ENCODE peak calls at places on chromosome 5, in six cellular contexts. V is GM23248, A is MG63, Q is transverse colon, T is mucosa of descending colon, R is hepatocyte. K is an unnamed sample.

GRCh38 chr5:40410231-40410861 is 269.4 kb upstream of the PTGER4 start:
- DNase-seq in V (no peak), A (no peak), Q (no peak), T (peak; percentile 41), R (no peak), K (peak; percentile 72)

GRCh38 chr5:7742241-7742656 is 108.7 kb downstream of the CFAP90 start:
- DNase-seq in V (peak; percentile 33), A (peak; percentile 44), Q (no peak), T (no peak), R (peak; percentile 64), K (peak; percentile 67)

GRCh38 chr5:115265220-115265619 is 2.5 kb upstream of the PGGT1B start:
- DNase-seq in V (no peak), A (no peak), Q (no peak), T (no peak), R (no peak), K (no peak)

GRCh38 chr5:52989025-52989780 is at the start of gene ITGA2:
- DNase-seq in V (peak; percentile 76), A (peak; percentile 70), Q (peak; percentile 81), T (peak; percentile 81), R (peak; percentile 78), K (peak; percentile 66)

GRCh38 chr5:53406630-53407316 is 73.7 kb upstream of the FST start:
- DNase-seq in V (peak; percentile 91), A (peak; percentile 66), Q (no peak), T (no peak), R (no peak), K (peak; percentile 95)

GRCh38 chr5:157860898-157861894 is 2.3 kb upstream of the CLINT1 start:
- DNase-seq in V (no peak), A (no peak), Q (peak; percentile 61), T (peak; percentile 71), R (peak; percentile 50), K (no peak)

GRCh38 chr5:147200001-147200400 is 34.8 kb upstream of the STK32A start:
- DNase-seq in V (no peak), A (no peak), Q (no peak), T (no peak), R (no peak), K (no peak)

GRCh38 chr5:76000586-76000985 is 82.6 kb upstream of the SV2C start:
- DNase-seq in V (no peak), A (no peak), Q (no peak), T (no peak), R (no peak), K (no peak)

GRCh38 chr5:143397302-143398052 is 6.0 kb downstream of the NR3C1 start:
- DNase-seq in V (no peak), A (no peak), Q (no peak), T (no peak), R (no peak), K (no peak)

GRCh38 chr5:142881727-142882126 is 111.5 kb downstream of the ARHGAP26 start:
- DNase-seq in V (peak; percentile 14), A (no peak), Q (no peak), T (no peak), R (no peak), K (no peak)

GRCh38 chr5:170306381-170306790 is 8.8 kb upstream of the LCP2 start:
- DNase-seq in V (peak; percentile 91), A (peak; percentile 94), Q (no peak), T (no peak), R (peak; percentile 75), K (peak; percentile 23)

GRCh38 chr5:145887976-145888574 is 15.3 kb upstream of the GRXCR2 start:
- DNase-seq in V (peak; percentile 70), A (peak; percentile 55), Q (peak; percentile 75), T (peak; percentile 89), R (peak; percentile 71), K (peak; percentile 70)

GRCh38 chr5:142056831-142057696 is 44.2 kb upstream of the GNPDA1 start:
- DNase-seq in V (no peak), A (peak; percentile 20), Q (no peak), T (no peak), R (no peak), K (no peak)

GRCh38 chr5:33538201-33538600 is 97.4 kb downstream of the TARS1 start:
- DNase-seq in V (no peak), A (no peak), Q (no peak), T (no peak), R (no peak), K (no peak)

GRCh38 chr5:136686192-136686872 is 321.0 kb upstream of the TRPC7 start:
- DNase-seq in V (peak; percentile 46), A (peak; percentile 37), Q (no peak), T (no peak), R (peak; percentile 55), K (peak; percentile 43)

GRCh38 chr5:132480546-132481242 is 9.9 kb downstream of the IRF1 start:
- DNase-seq in V (no peak), A (no peak), Q (no peak), T (no peak), R (no peak), K (no peak)

GRCh38 chr5:179870403-179870903 is 11.8 kb upstream of the MRNIP start:
- DNase-seq in V (peak; percentile 39), A (peak; percentile 70), Q (no peak), T (peak; percentile 39), R (peak; percentile 65), K (peak; percentile 59)

GRCh38 chr5:174275959-174276358 is 230.5 kb downstream of the NSG2 start:
- DNase-seq in V (no peak), A (no peak), Q (no peak), T (no peak), R (no peak), K (no peak)

GRCh38 chr5:42912184-42912766 is 100.6 kb upstream of the SELENOP start:
- DNase-seq in V (peak; percentile 67), A (peak; percentile 38), Q (no peak), T (peak; percentile 24), R (no peak), K (peak; percentile 84)

GRCh38 chr5:127072861-127073846 is at the start of gene C5orf63:
- DNase-seq in V (peak; percentile 61), A (peak; percentile 88), Q (peak; percentile 74), T (peak; percentile 64), R (no peak), K (peak; percentile 54)

GRCh38 chr5:165209101-165209727 is 1703.8 kb downstream of the MAT2B start:
- DNase-seq in V (peak; percentile 33), A (no peak), Q (no peak), T (no peak), R (peak; percentile 46), K (peak; percentile 26)

GRCh38 chr5:172561151-172561550 is 79.9 kb upstream of the NEURL1B start:
- DNase-seq in V (peak; percentile 35), A (no peak), Q (no peak), T (no peak), R (no peak), K (peak; percentile 44)
- H3K9me3 ChIP-seq in V (no peaks in the 10 kb centered on the region), A (no peaks in the 10 kb centered on the region), Q (no peaks in the 10 kb centered on the region), T (no peaks in the 10 kb centered on the region), R (no peaks in the 10 kb centered on the region), K (no peaks in the 10 kb centered on the region)

GRCh38 chr5:45737153-45737552 is 41.0 kb upstream of the HCN1 start:
- DNase-seq in V (no peak), A (no peak), Q (no peak), T (no peak), R (no peak), K (no peak)
- H3K9me3 ChIP-seq in V (no peaks in the 10 kb centered on the region), A (no peaks in the 10 kb centered on the region), Q (no peaks in the 10 kb centered on the region), T (peaks cover 23% of the 10 kb centered on the region), R (no peaks in the 10 kb centered on the region), K (no peaks in the 10 kb centered on the region)

GRCh38 chr5:122846051-122846567 is 696 bp downstream of the SNX24 start:
- DNase-seq in V (peak; percentile 83), A (peak; percentile 12), Q (no peak), T (no peak), R (peak; percentile 47), K (peak; percentile 52)

GRCh38 chr5:122847687-122848081 is 2.3 kb downstream of the SNX24 start:
- DNase-seq in V (no peak), A (no peak), Q (no peak), T (no peak), R (no peak), K (no peak)

GRCh38 chr5:122844916-122845252 is 529 bp upstream of the SNX24 start:
- DNase-seq in V (no peak), A (no peak), Q (no peak), T (no peak), R (no peak), K (no peak)

GRCh38 chr5:122844136-122844915 is 1.1 kb upstream of the SNX24 start:
- DNase-seq in V (peak; percentile 33), A (peak; percentile 9), Q (peak; percentile 37), T (peak; percentile 51), R (peak; percentile 44), K (peak; percentile 23)

GRCh38 chr5:122845253-122846050 is at the start of gene SNX24:
- DNase-seq in V (peak; percentile 88), A (peak; percentile 94), Q (peak; percentile 91), T (peak; percentile 91), R (peak; percentile 91), K (peak; percentile 71)
- H3K9me3 ChIP-seq in V (no peaks in the 10 kb centered on the region), A (no peaks in the 10 kb centered on the region), Q (no peaks in the 10 kb centered on the region), T (no peaks in the 10 kb centered on the region), R (no peaks in the 10 kb centered on the region), K (no peaks in the 10 kb centered on the region)

DNA sequence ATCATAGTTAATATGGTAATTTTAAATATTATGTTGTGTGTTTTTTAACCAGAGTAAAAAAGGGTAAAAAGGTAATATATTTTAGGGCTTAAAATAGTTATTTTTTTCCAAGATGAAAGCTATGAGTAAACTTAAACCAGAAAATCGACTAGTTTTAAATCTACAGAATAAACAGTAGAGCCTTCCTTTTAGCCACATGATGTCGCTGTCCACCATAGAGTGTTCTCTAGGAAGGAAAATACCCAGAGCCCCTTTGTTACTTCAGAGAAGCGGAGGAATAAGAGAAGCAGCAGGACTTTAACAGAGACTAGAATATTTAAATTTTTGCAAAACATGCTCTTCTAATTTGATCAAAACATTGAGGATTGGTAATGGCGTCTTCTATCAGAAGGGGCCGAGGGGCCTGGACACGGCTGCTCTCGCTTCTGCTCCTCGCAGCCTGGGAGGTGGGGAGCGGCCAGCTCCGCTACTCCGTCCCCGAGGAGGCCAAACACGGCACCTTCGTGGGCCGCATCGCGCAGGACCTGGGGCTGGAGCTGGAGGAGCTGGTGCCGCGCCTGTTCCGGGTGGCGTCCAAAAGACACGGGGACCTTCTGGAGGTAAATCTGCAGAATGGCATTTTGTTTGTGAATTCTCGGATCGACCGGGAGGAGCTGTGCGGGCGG is at the start of gene PCDHA2:
- DNase-seq in V (peak; percentile 19), A (no peak), Q (no peak), T (no peak), R (peak; percentile 65), K (peak; percentile 5)
- H3K9me3 ChIP-seq in V (no peaks in the 10 kb centered on the region), A (peaks cover 9% of the 10 kb centered on the region), Q (peaks cover 32% of the 10 kb centered on the region), T (peaks cover 58% of the 10 kb centered on the region), R (peaks cover 24% of the 10 kb centered on the region), K (no peaks in the 10 kb centered on the region)

DNA sequence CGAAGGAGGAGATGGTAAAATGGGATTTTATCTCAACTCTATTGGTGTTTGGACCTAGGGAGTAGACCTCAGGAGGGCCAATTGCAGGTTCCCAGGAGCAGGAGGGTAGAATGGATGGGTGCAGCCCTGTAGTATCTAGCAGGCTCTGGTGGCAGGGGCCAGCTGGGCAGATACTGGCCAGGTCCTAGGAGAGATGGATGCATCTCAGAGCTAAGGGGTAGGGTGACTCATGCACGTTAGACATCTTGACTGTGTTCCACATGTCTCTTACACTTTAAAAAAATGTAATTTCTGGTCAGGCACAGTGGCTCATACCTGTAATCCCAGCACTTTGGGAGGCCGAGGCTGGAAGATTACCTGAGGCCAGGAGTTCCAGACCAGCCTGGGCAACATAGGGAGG is 22.4 kb downstream of the PSD2 start:
- DNase-seq in V (no peak), A (no peak), Q (no peak), T (no peak), R (no peak), K (no peak)
- H3K9me3 ChIP-seq in V (no peaks in the 10 kb centered on the region), A (peaks cover 7% of the 10 kb centered on the region), Q (no peaks in the 10 kb centered on the region), T (no peaks in the 10 kb centered on the region), R (no peaks in the 10 kb centered on the region), K (no peaks in the 10 kb centered on the region)

K was measured in fibroblast of lung.